ENCODE peak calls at places on chromosome 4, in seven cellular contexts. L is neuronal stem cell, X is mesendoderm, K is H9, C is IMR-90, F is trophoblast cell, R is H1. P is an unnamed sample.

GRCh38 chr4:14022428-14022827 is 394.9 kb upstream of the BOD1L1 start:
- DNase-seq in C (peak), F (no peak), L (no peak), R (no peak), K (no peak), X (peak), P (peak)

GRCh38 chr4:1240721-1241465 is 8.0 kb downstream of the CTBP1 start:
- DNase-seq in F (no peak), R (no peak), L (no peak), X (no peak), C (no peak), K (no peak), P (no peak)

GRCh38 chr4:83054928-83055327 is 19.9 kb downstream of the COPS4 start:
- DNase-seq in K (no peak), F (no peak), L (no peak), R (no peak), X (no peak), C (peak), P (peak)

GRCh38 chr4:24244663-24245519 is 339.5 kb downstream of the DHX15 start:
- DNase-seq in X (no peak), L (peak), K (no peak), F (peak), R (no peak), C (peak), P (peak)

GRCh38 chr4:186027405-186027804 is 41.6 kb upstream of the TLR3 start:
- DNase-seq in R (no peak), C (no peak), X (no peak), F (peak), L (no peak), K (no peak), P (no peak)

GRCh38 chr4:3766791-3767561 is 791 bp downstream of the ADRA2C start:
- DNase-seq in R (peak), X (peak), L (peak), C (no peak), K (peak), F (no peak), P (peak)

GRCh38 chr4:104941661-104942062 is 205.0 kb upstream of the TET2 start:
- DNase-seq in F (no peak), C (no peak), X (no peak), K (no peak), L (no peak), R (no peak), P (no peak)

GRCh38 chr4:134727696-134728095 is 526.1 kb upstream of the PABPC4L start:
- DNase-seq in F (no peak), C (no peak), K (no peak), X (no peak), L (peak), R (no peak), P (no peak)

GRCh38 chr4:165326831-165327210 is 648 bp upstream of the MSMO1 start:
- DNase-seq in C (peak), F (peak), R (no peak), X (peak), L (no peak), K (peak), P (no peak)

GRCh38 chr4:1211951-1212545 is 36.9 kb downstream of the CTBP1 start:
- DNase-seq in R (no peak), F (no peak), K (no peak), C (no peak), X (no peak), L (no peak), P (no peak)

GRCh38 chr4:95124906-95125504 is 367.2 kb downstream of the BMPR1B start:
- DNase-seq in X (peak), K (peak), F (peak), R (no peak), L (peak), C (peak), P (peak)

GRCh38 chr4:184746532-184746870 is 12.6 kb upstream of the CENPU start:
- DNase-seq in C (peak), L (no peak), R (no peak), F (peak), K (no peak), X (peak), P (peak)

GRCh38 chr4:109472343-109472761 is 38.7 kb downstream of the SEC24B start:
- DNase-seq in K (no peak), L (no peak), F (peak), C (peak), R (no peak), X (no peak), P (peak)

GRCh38 chr4:38583102-38583501 is 80.9 kb upstream of the KLF3 start:
- DNase-seq in R (no peak), L (no peak), C (no peak), K (no peak), F (no peak), X (no peak), P (peak)

GRCh38 chr4:174749091-174749490 is 80.0 kb downstream of the GLRA3 start:
- DNase-seq in K (no peak), F (no peak), X (no peak), C (no peak), L (no peak), R (no peak), P (no peak)

GRCh38 chr4:83170952-83171399 is 56.4 kb upstream of the PLAC8 start:
- DNase-seq in L (no peak), C (no peak), F (no peak), R (no peak), K (peak), X (no peak), P (no peak)

GRCh38 chr4:167210166-167210565 is 24.1 kb downstream of the SPOCK3 start:
- DNase-seq in F (no peak), C (no peak), K (no peak), X (no peak), L (no peak), R (no peak), P (no peak)

GRCh38 chr4:173415885-173416658 is 17.2 kb upstream of the SCRG1 start:
- DNase-seq in C (no peak), L (no peak), R (no peak), X (no peak), K (no peak), F (peak), P (no peak)

GRCh38 chr4:11548529-11549176 is 120.0 kb upstream of the HS3ST1 start:
- DNase-seq in R (no peak), K (no peak), L (no peak), X (no peak), C (peak), F (peak), P (peak)

GRCh38 chr4:170391066-170391754 is 301.5 kb upstream of the AADAT start:
- DNase-seq in K (no peak), C (peak), L (no peak), X (peak), F (no peak), R (no peak), P (peak)

GRCh38 chr4:1824746-1825145 is 31.2 kb downstream of the LETM1 start:
- DNase-seq in C (no peak), X (no peak), L (no peak), K (no peak), R (no peak), F (no peak), P (no peak)

GRCh38 chr4:102552781-102553180 is 51.6 kb downstream of the NFKB1 start:
- DNase-seq in X (no peak), C (no peak), L (no peak), R (no peak), F (no peak), K (no peak), P (no peak)

GRCh38 chr4:61799794-61800193 is 599.7 kb downstream of the ADGRL3 start:
- DNase-seq in F (no peak), X (no peak), C (no peak), L (no peak), K (no peak), R (no peak), P (no peak)

GRCh38 chr4:61795998-61796397 is 595.9 kb downstream of the ADGRL3 start:
- DNase-seq in R (no peak), F (no peak), L (no peak), C (no peak), K (no peak), X (no peak), P (no peak)
- H3K18ac ChIP-seq in R (peak), F (no peak), L (no peak), C (no peak), K (no peak), X (no peak), P (no peak)

DNA sequence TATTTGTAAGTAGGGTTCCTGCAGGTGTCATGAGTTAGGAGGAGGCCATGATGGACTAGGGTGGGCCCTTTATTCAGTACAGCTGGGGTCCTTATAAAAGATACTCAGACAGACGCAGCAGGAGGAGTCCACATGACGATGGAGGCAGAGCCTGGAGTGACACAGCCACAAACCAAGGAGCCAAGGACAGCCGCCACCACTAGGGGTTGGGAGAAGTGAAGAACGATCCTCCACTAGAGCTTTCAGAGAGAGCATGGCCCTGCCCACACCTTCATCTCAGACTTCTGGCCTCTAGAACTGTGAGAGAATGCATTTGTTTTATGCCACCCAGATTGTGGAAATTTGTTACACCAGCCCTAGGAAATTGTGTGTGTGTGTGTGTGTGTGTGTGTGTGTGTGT is 31.1 kb downstream of the JAKMIP1 start:
- DNase-seq in L (no peak), K (no peak), R (no peak), C (no peak), X (peak), F (no peak), P (no peak)
- H3K23ac ChIP-seq in L (no peak), K (no peak), R (no peak), C (no peak), X (no peak), F (no peak), P (no peak)

GRCh38 chr4:53747401-53747800 is 156.1 kb upstream of the LNX1 start:
- DNase-seq in F (no peak), L (no peak), R (no peak), C (no peak), X (no peak), K (no peak), P (no peak)

GRCh38 chr4:53744446-53745160 is 153.3 kb upstream of the LNX1 start:
- DNase-seq in X (peak), L (no peak), R (no peak), K (no peak), F (no peak), C (no peak), P (no peak)

GRCh38 chr4:53748328-53748772 is 157.1 kb upstream of the LNX1 start:
- DNase-seq in C (no peak), X (no peak), L (no peak), F (no peak), K (no peak), R (no peak), P (peak)
- H4K8ac ChIP-seq in C (peak), X (no peak), L (no peak), F (no peak), K (no peak), R (no peak), P (peak)

DNA sequence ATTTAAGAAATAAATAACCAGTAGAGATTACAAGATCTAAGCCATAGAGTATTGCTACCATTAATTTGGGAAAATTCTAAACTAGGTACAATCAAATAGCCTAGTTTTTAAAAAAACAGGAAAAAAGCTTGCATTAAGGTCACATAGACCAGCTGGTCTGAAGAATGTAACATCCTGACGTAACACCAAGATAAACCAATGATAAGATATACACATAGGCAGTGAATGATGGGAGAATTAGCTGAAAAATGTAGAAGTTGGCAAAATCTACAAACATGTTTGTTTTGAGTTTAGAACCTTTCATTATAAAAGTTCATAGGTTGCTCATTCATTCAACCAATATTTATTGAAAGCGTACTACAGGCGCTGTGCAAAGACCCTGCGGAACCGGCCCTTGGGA is 120.0 kb downstream of the SH3RF1 start:
- DNase-seq in X (no peak), L (no peak), R (no peak), F (peak), C (peak), K (no peak), P (no peak)
- H3K18ac ChIP-seq in X (no peak), L (no peak), R (no peak), F (no peak), C (peak), K (no peak), P (no peak)

GRCh38 chr4:22906046-22906445 is 213.3 kb downstream of the GBA3 start:
- DNase-seq in L (no peak), F (no peak), C (no peak), K (no peak), R (no peak), X (no peak), P (no peak)
- H3K23ac ChIP-seq in L (no peak), F (no peak), C (no peak), K (no peak), R (no peak), X (no peak), P (no peak)

GRCh38 chr4:10164877-10165283 is 48.3 kb upstream of the WDR1 start:
- DNase-seq in C (peak), L (peak), F (peak), K (peak), X (peak), R (peak), P (peak)
- H4K8ac ChIP-seq in C (no peak), L (no peak), F (no peak), K (no peak), X (no peak), R (no peak), P (no peak)

GRCh38 chr4:33411182-33411581 is 2691.0 kb downstream of the PCDH7 start:
- DNase-seq in C (no peak), L (no peak), X (no peak), R (no peak), F (no peak), K (no peak), P (no peak)
- H3K18ac ChIP-seq in C (no peak), L (no peak), X (no peak), R (no peak), F (no peak), K (no peak), P (no peak)

P was measured in mesenchymal stem cell.